ENCODE peak calls at places on chromosomes 2 and 18, in nine cellular contexts. U is stimulated activated CD8-positive, alpha-beta memory T cell treated with anti-CD3 and anti-CD28 coated beads, Interleukin-15, amount 100 ng/mL, for 24 hours; L is endothelial cell; F is AML-193; B is HFF-Myc; P is stimulated activated CD4-positive, alpha-beta T cell treated with anti-CD3 and anti-CD28 coated beads, Interleukin-1b, Interleukin-23, amount 100 ng/mL, for 48 hours; Z is iris pigment epithelial cell; T is nephron progenitor cell; C is Calu3. D is an unnamed sample.

GRCh38 chr2:217711236-217711635 is 291.6 kb downstream of the TNS1 start:
- DNase-seq in B (no peak), F (no peak), L (no peak), C (no peak), P (no peak), Z (peak), T (no peak), U (no peak), D (no peak)

GRCh38 chr2:8525582-8526402 is 156.1 kb upstream of the ID2 start:
- DNase-seq in T (peak), L (peak), U (no peak), P (no peak), F (peak), Z (peak), B (no peak), C (peak), D (no peak)

GRCh38 chr2:110099036-110099420 is 16.6 kb downstream of the MALL start:
- DNase-seq in L (no peak), F (no peak), U (no peak), C (no peak), P (no peak), Z (no peak), B (no peak), T (no peak), D (no peak)

GRCh38 chr2:75523313-75524275 is 37.1 kb downstream of the EVA1A start:
- DNase-seq in B (no peak), Z (peak), U (no peak), C (peak), T (no peak), L (no peak), F (no peak), P (no peak), D (no peak)

GRCh38 chr2:240946046-240946445 is 39.9 kb downstream of the CROCC2 start:
- DNase-seq in C (no peak), T (no peak), F (no peak), B (no peak), Z (no peak), U (no peak), L (no peak), P (no peak), D (no peak)

GRCh38 chr2:11389551-11390528 is 45.4 kb upstream of the ROCK2 start:
- DNase-seq in B (peak), C (peak), F (no peak), L (no peak), P (no peak), Z (peak), U (no peak), T (no peak), D (no peak)

GRCh38 chr2:45452866-45453265 is 158.2 kb downstream of the SRBD1 start:
- DNase-seq in T (no peak), L (no peak), C (no peak), F (no peak), Z (peak), U (no peak), P (no peak), B (peak), D (no peak)

GRCh38 chr18:7945882-7946281 is 378.8 kb downstream of the PTPRM start:
- DNase-seq in C (peak), B (peak), T (no peak), F (no peak), P (no peak), U (no peak), L (no peak), Z (peak), D (no peak)

GRCh38 chr2:174025271-174026121 is 60.3 kb upstream of the SP3 start:
- DNase-seq in T (no peak), B (peak), L (no peak), F (peak), P (no peak), C (no peak), Z (peak), U (no peak), D (no peak)

GRCh38 chr2:121075641-121076500 is 209.1 kb downstream of the TFCP2L1 start:
- DNase-seq in F (no peak), C (no peak), P (no peak), T (no peak), B (no peak), L (no peak), U (no peak), Z (no peak), D (no peak)

GRCh38 chr2:2180446-2180845 is 150.6 kb downstream of the MYT1L start:
- DNase-seq in Z (no peak), F (no peak), L (no peak), U (no peak), C (no peak), B (no peak), T (no peak), P (no peak), D (no peak)

GRCh38 chr2:234828382-234829073 is 123.3 kb upstream of the SH3BP4 start:
- DNase-seq in C (peak), U (no peak), T (no peak), L (no peak), P (no peak), Z (no peak), B (no peak), F (no peak), D (no peak)

GRCh38 chr18:75211721-75212625 is 1.4 kb downstream of the TSHZ1 start:
- DNase-seq in L (peak), P (no peak), F (peak), Z (peak), C (peak), B (no peak), T (peak), U (peak), D (peak)

GRCh38 chr2:66853585-66853984 is 418.7 kb downstream of the MEIS1 start:
- DNase-seq in T (no peak), P (no peak), F (no peak), L (no peak), U (no peak), Z (peak), B (no peak), C (no peak), D (no peak)

GRCh38 chr2:217932661-217933325 is 70.0 kb downstream of the TNS1 start:
- DNase-seq in C (no peak), B (no peak), U (no peak), T (no peak), P (no peak), F (no peak), Z (no peak), L (no peak), D (no peak)

GRCh38 chr18:158128-159036 is at the start of gene USP14:
- DNase-seq in C (peak), L (peak), F (peak), U (peak), B (peak), P (peak), Z (peak), T (peak), D (peak)

GRCh38 chr18:40553029-40553428 is 1402.0 kb upstream of the PIK3C3 start:
- DNase-seq in P (no peak), L (no peak), B (no peak), C (no peak), U (no peak), T (no peak), F (no peak), Z (peak), D (no peak)

GRCh38 chr18:69261436-69261835 is 139.3 kb upstream of the DOK6 start:
- DNase-seq in P (no peak), T (no peak), Z (no peak), U (no peak), C (no peak), B (no peak), L (no peak), F (no peak), D (peak)

GRCh38 chr18:80246656-80247402 is 485 bp downstream of the PARD6G start:
- DNase-seq in Z (no peak), B (no peak), L (peak), C (no peak), U (no peak), F (no peak), P (no peak), T (peak), D (peak)

GRCh38 chr18:5424903-5425302 is 118.9 kb downstream of the EPB41L3 start:
- DNase-seq in T (no peak), Z (peak), B (peak), L (peak), P (no peak), U (no peak), C (no peak), F (peak), D (no peak)

GRCh38 chr18:45688834-45689233 is 35.1 kb upstream of the SLC14A1 start:
- DNase-seq in B (no peak), F (no peak), C (no peak), P (peak), L (no peak), U (no peak), Z (no peak), T (no peak), D (no peak)

GRCh38 chr2:24881158-24881557 is 38.9 kb downstream of the ADCY3 start:
- DNase-seq in C (no peak), L (no peak), Z (no peak), B (no peak), P (no peak), F (no peak), U (no peak), T (no peak), D (no peak)